ENCODE peak calls at places on chromosomes 11 and 22, in six cellular contexts. X is psoas muscle, O is HL-60, M is cardiac fibroblast, V is RWPE2, W is A549. T is an unnamed sample.

GRCh38 chr11:126191379-126192073 is 19.9 kb downstream of the RPUSD4 start:
- DNase-seq in X (no peak), O (no peak), M (no peak), V (no peak), W (no peak), T (no peak)

GRCh38 chr11:118715837-118716260 is 36.4 kb upstream of the TREH start:
- DNase-seq in X (no peak), O (no peak), M (no peak), V (no peak), W (no peak), T (peak; percentile 12)

GRCh38 chr11:111585371-111585770 is 16.9 kb upstream of the SIK2 start:
- DNase-seq in X (no peak), O (no peak), M (peak; percentile 86), V (no peak), W (no peak), T (no peak)

GRCh38 chr11:31987118-31988005 is 103.5 kb upstream of the RCN1 start:
- DNase-seq in X (no peak), O (no peak), M (no peak), V (no peak), W (no peak), T (no peak)

GRCh38 chr11:70536051-70536877 is 137.9 kb downstream of the CTTN start:
- DNase-seq in X (no peak), O (no peak), M (no peak), V (peak; percentile 52), W (no peak), T (no peak)

GRCh38 chr22:48488149-48488551 is 1339.5 kb downstream of the BRD1 start:
- DNase-seq in X (no peak), O (no peak), M (no peak), V (no peak), W (no peak), T (no peak)

GRCh38 chr11:66224226-66224850 is 44.1 kb upstream of the RAB1B start:
- DNase-seq in X (no peak), O (no peak), M (no peak), V (peak; percentile 18), W (no peak), T (no peak)

GRCh38 chr22:29480512-29481264 is 670 bp downstream of the NEFH start:
- DNase-seq in X (peak; percentile 34), O (peak; percentile 85), M (peak; percentile 12), V (no peak), W (no peak), T (no peak)

GRCh38 chr22:36913431-36914382 is at the start of gene CSF2RB:
- DNase-seq in X (peak; percentile 38), O (peak; percentile 93), M (no peak), V (no peak), W (no peak), T (no peak)

GRCh38 chr22:36912694-36913430 is 566 bp upstream of the CSF2RB start:
- DNase-seq in X (no peak), O (no peak), M (no peak), V (no peak), W (no peak), T (no peak)

GRCh38 chr22:36911887-36912661 is 1.4 kb upstream of the CSF2RB start:
- DNase-seq in X (no peak), O (no peak), M (no peak), V (no peak), W (no peak), T (no peak)

GRCh38 chr22:36916034-36916433 is 2.6 kb downstream of the CSF2RB start:
- DNase-seq in X (no peak), O (no peak), M (no peak), V (no peak), W (no peak), T (no peak)

GRCh38 chr22:36914383-36914752 is 940 bp downstream of the CSF2RB start:
- DNase-seq in X (no peak), O (no peak), M (no peak), V (no peak), W (no peak), T (no peak)
- H3K4me3 ChIP-seq in X (no peak overlapping the region), O (peak overlapping the region; percentile 58), M (no peak overlapping the region), V (no peak overlapping the region), W (no peak overlapping the region), T (no peak overlapping the region)

DNA sequence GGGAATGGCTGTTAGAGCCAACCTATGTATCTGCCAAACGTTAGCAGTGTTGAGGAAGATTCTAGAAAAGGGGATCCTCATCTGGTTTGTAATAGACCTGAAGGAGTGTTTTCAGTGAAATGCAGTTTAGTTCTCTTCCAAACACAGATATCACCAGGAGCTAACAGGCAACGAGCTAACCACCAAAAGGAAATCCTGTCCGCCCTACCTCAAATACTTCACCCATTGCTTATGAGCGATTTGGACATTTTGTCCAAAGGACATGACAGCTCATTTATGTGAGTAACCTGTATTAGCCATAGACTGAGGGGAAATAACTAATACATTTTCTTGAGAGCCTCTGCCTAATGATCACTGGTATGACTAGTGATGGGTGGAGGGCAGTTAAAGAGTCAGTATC is 676 bp upstream of the C11orf91 start:
- DNase-seq in X (no peak), O (no peak), M (peak; percentile 93), V (no peak), W (no peak), T (no peak)
- H3K4me3 ChIP-seq in X (peak overlapping the region; percentile 73), O (peak overlapping the region; percentile 69), M (peak overlapping the region; percentile 25), V (peak overlapping the region; percentile 37), W (peak overlapping the region; percentile 52), T (peak overlapping the region; percentile 57)

GRCh38 chr11:10374386-10374785 is 69.5 kb downstream of the ADM start:
- DNase-seq in X (no peak), O (no peak), M (no peak), V (no peak), W (no peak), T (no peak)
- H3K4me3 ChIP-seq in X (no peak overlapping the region), O (no peak overlapping the region), M (no peak overlapping the region), V (no peak overlapping the region), W (no peak overlapping the region), T (no peak overlapping the region)

DNA sequence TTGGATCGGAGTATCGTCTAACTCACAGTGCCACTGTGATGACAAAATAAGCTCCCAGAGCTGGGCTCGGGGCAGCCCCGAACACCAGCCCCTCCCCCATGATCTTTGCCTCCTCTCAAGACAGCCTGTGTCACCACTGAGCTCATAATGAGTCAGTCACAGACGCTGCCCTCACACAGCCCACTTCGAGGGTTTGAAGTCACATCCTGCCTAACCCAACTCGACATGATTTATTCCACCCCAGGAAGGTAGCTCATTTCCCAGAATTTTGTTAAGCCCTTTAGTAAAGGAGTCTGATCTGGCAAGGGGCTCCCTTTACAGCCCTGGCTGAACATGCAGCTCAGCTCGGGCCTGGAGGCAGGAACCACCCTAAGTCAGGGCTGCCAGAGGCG is 22.8 kb downstream of the MYH9 start:
- DNase-seq in X (peak; percentile 67), O (no peak), M (peak; percentile 99), V (peak; percentile 90), W (peak; percentile 75), T (no peak)
- H3K4me3 ChIP-seq in X (no peak overlapping the region), O (no peak overlapping the region), M (no peak overlapping the region), V (no peak overlapping the region), W (peak overlapping the region; percentile 17), T (no peak overlapping the region)

T was measured in HAP-1.